ENCODE peak calls at places on chromosomes 5 and 9, in six cellular contexts. One of them, this sample, is unnamed.

GRCh38 chr9:112552229-112553050 is 65.8 kb downstream of the KIAA1958 start:
- DNase-seq in brain microvascular endothelial cell: no peak
- DNase-seq in right lobe of liver: no peak
- DNase-seq in GM10248: no peak
- DNase-seq in left ventricle myocardium inferior: no peak
- DNase-seq in GM12865: no peak
- DNase-seq in this sample: no peak

GRCh38 chr9:96025995-96026572 is 150.6 kb downstream of the ERCC6L2 start:
- DNase-seq in right lobe of liver: no peak
- DNase-seq in GM12865: no peak
- DNase-seq in GM10248: peak; percentile 67
- DNase-seq in left ventricle myocardium inferior: no peak
- DNase-seq in brain microvascular endothelial cell: no peak
- DNase-seq in this sample: no peak

GRCh38 chr9:14893280-14893679 is 16.9 kb downstream of the FREM1 start:
- DNase-seq in right lobe of liver: no peak
- DNase-seq in GM12865: no peak
- DNase-seq in brain microvascular endothelial cell: no peak
- DNase-seq in GM10248: no peak
- DNase-seq in left ventricle myocardium inferior: no peak
- DNase-seq in this sample: no peak

GRCh38 chr5:157475432-157475831 is 15.4 kb downstream of the NIPAL4 start:
- DNase-seq in brain microvascular endothelial cell: no peak
- DNase-seq in GM12865: no peak
- DNase-seq in GM10248: no peak
- DNase-seq in left ventricle myocardium inferior: no peak
- DNase-seq in right lobe of liver: no peak
- DNase-seq in this sample: no peak

GRCh38 chr9:131262327-131263032 is 13.8 kb downstream of the FAM78A start:
- DNase-seq in right lobe of liver: no peak
- DNase-seq in GM10248: no peak
- DNase-seq in brain microvascular endothelial cell: no peak
- DNase-seq in left ventricle myocardium inferior: no peak
- DNase-seq in GM12865: peak; percentile 86
- DNase-seq in this sample: no peak

GRCh38 chr5:146944764-146945710 is 66.5 kb upstream of the PPP2R2B start:
- DNase-seq in brain microvascular endothelial cell: no peak
- DNase-seq in GM12865: no peak
- DNase-seq in right lobe of liver: peak; percentile 46
- DNase-seq in GM10248: no peak
- DNase-seq in left ventricle myocardium inferior: no peak
- DNase-seq in this sample: no peak

GRCh38 chr5:91691592-91691991 is 308.5 kb upstream of the ARRDC3 start:
- DNase-seq in GM12865: no peak
- DNase-seq in right lobe of liver: no peak
- DNase-seq in brain microvascular endothelial cell: no peak
- DNase-seq in left ventricle myocardium inferior: no peak
- DNase-seq in GM10248: no peak
- DNase-seq in this sample: no peak

GRCh38 chr5:165333623-165334022 is 1828.2 kb downstream of the MAT2B start:
- DNase-seq in GM10248: no peak
- DNase-seq in brain microvascular endothelial cell: no peak
- DNase-seq in right lobe of liver: no peak
- DNase-seq in GM12865: no peak
- DNase-seq in left ventricle myocardium inferior: no peak
- DNase-seq in this sample: no peak

GRCh38 chr9:100498592-100498991 is 25.6 kb downstream of the TMEFF1 start:
- DNase-seq in brain microvascular endothelial cell: no peak
- DNase-seq in left ventricle myocardium inferior: no peak
- DNase-seq in right lobe of liver: no peak
- DNase-seq in GM10248: no peak
- DNase-seq in GM12865: no peak
- DNase-seq in this sample: peak; percentile 29

GRCh38 chr9:88387035-88387732 is 1.1 kb upstream of the SPIN1 start:
- DNase-seq in brain microvascular endothelial cell: peak; percentile 43
- DNase-seq in left ventricle myocardium inferior: peak; percentile 19
- DNase-seq in right lobe of liver: peak; percentile 83
- DNase-seq in GM10248: peak; percentile 25
- DNase-seq in GM12865: no peak
- DNase-seq in this sample: peak; percentile 60

GRCh38 chr5:21391506-21391905 is 1403.5 kb upstream of the CDH18 start:
- DNase-seq in brain microvascular endothelial cell: peak; percentile 6
- DNase-seq in right lobe of liver: no peak
- DNase-seq in GM12865: no peak
- DNase-seq in GM10248: no peak
- DNase-seq in left ventricle myocardium inferior: no peak
- DNase-seq in this sample: peak; percentile 28

GRCh38 chr9:27715651-27716050 is 142.4 kb upstream of the C9orf72 start:
- DNase-seq in brain microvascular endothelial cell: no peak
- DNase-seq in GM12865: no peak
- DNase-seq in GM10248: no peak
- DNase-seq in right lobe of liver: no peak
- DNase-seq in left ventricle myocardium inferior: no peak
- DNase-seq in this sample: no peak

GRCh38 chr5:135993248-135993893 is 35.4 kb upstream of the TGFBI start:
- DNase-seq in GM12865: no peak
- DNase-seq in left ventricle myocardium inferior: no peak
- DNase-seq in GM10248: no peak
- DNase-seq in brain microvascular endothelial cell: no peak
- DNase-seq in right lobe of liver: no peak
- DNase-seq in this sample: peak; percentile 67

GRCh38 chr9:85743290-85744128 is 1.8 kb upstream of the AGTPBP1 start:
- DNase-seq in GM10248: no peak
- DNase-seq in GM12865: no peak
- DNase-seq in brain microvascular endothelial cell: peak; percentile 87
- DNase-seq in right lobe of liver: no peak
- DNase-seq in left ventricle myocardium inferior: no peak
- DNase-seq in this sample: peak; percentile 94

GRCh38 chr5:152142845-152143469 is 218.3 kb upstream of the GLRA1 start:
- DNase-seq in GM12865: peak; percentile 72
- DNase-seq in right lobe of liver: peak; percentile 53
- DNase-seq in left ventricle myocardium inferior: peak; percentile 45
- DNase-seq in GM10248: peak; percentile 67
- DNase-seq in brain microvascular endothelial cell: peak; percentile 60
- DNase-seq in this sample: peak; percentile 75

GRCh38 chr5:100505984-100506670 is 29.0 kb upstream of the FAM174A start:
- DNase-seq in right lobe of liver: no peak
- DNase-seq in GM10248: no peak
- DNase-seq in brain microvascular endothelial cell: peak; percentile 63
- DNase-seq in GM12865: no peak
- DNase-seq in left ventricle myocardium inferior: no peak
- DNase-seq in this sample: peak; percentile 90

GRCh38 chr5:34685485-34686197 is 29.5 kb downstream of the RAI14 start:
- DNase-seq in right lobe of liver: no peak
- DNase-seq in GM12865: no peak
- DNase-seq in brain microvascular endothelial cell: peak; percentile 59
- DNase-seq in left ventricle myocardium inferior: no peak
- DNase-seq in GM10248: no peak
- DNase-seq in this sample: peak; percentile 88

GRCh38 chr5:140926903-140927573 is 939 bp downstream of the PCDHAC1 start:
- DNase-seq in GM12865: no peak
- DNase-seq in left ventricle myocardium inferior: peak; percentile 16
- DNase-seq in right lobe of liver: no peak
- DNase-seq in GM10248: no peak
- DNase-seq in brain microvascular endothelial cell: no peak
- DNase-seq in this sample: peak; percentile 21

GRCh38 chr5:92962752-92963151 is 618.3 kb downstream of the NR2F1-AS1 start:
- DNase-seq in right lobe of liver: no peak
- DNase-seq in GM12865: no peak
- DNase-seq in GM10248: no peak
- DNase-seq in left ventricle myocardium inferior: no peak
- DNase-seq in brain microvascular endothelial cell: no peak
- DNase-seq in this sample: no peak

GRCh38 chr5:135502836-135503520 is 32.8 kb downstream of the NEUROG1 start:
- DNase-seq in right lobe of liver: no peak
- DNase-seq in brain microvascular endothelial cell: no peak
- DNase-seq in GM12865: no peak
- DNase-seq in GM10248: no peak
- DNase-seq in left ventricle myocardium inferior: no peak
- DNase-seq in this sample: no peak

GRCh38 chr5:19900269-19900668 is 87.7 kb downstream of the CDH18 start:
- DNase-seq in brain microvascular endothelial cell: no peak
- DNase-seq in right lobe of liver: no peak
- DNase-seq in left ventricle myocardium inferior: no peak
- DNase-seq in GM12865: no peak
- DNase-seq in GM10248: no peak
- DNase-seq in this sample: no peak

GRCh38 chr9:27945386-27945785 is 372.1 kb upstream of the C9orf72 start:
- DNase-seq in GM10248: no peak
- DNase-seq in left ventricle myocardium inferior: no peak
- DNase-seq in brain microvascular endothelial cell: peak; percentile 1
- DNase-seq in right lobe of liver: no peak
- DNase-seq in GM12865: no peak
- DNase-seq in this sample: no peak

GRCh38 chr9:134341306-134341705 is 15.1 kb downstream of the RXRA start:
- DNase-seq in right lobe of liver: no peak
- DNase-seq in left ventricle myocardium inferior: peak; percentile 73
- DNase-seq in brain microvascular endothelial cell: no peak
- DNase-seq in GM10248: no peak
- DNase-seq in GM12865: no peak
- DNase-seq in this sample: no peak

GRCh38 chr5:176339304-176339703 is 22.3 kb downstream of the KIAA1191 start:
- DNase-seq in brain microvascular endothelial cell: no peak
- DNase-seq in GM12865: no peak
- DNase-seq in right lobe of liver: no peak
- DNase-seq in left ventricle myocardium inferior: no peak
- DNase-seq in GM10248: no peak
- DNase-seq in this sample: no peak

GRCh38 chr9:86361176-86361575 is 7.0 kb upstream of the TUT7 start:
- DNase-seq in GM12865: no peak
- DNase-seq in GM10248: no peak
- DNase-seq in left ventricle myocardium inferior: no peak
- DNase-seq in right lobe of liver: no peak
- DNase-seq in brain microvascular endothelial cell: no peak
- DNase-seq in this sample: no peak

GRCh38 chr9:136122425-136123383 is 4.0 kb upstream of the TMEM250 start:
- DNase-seq in GM12865: peak; percentile 73
- DNase-seq in left ventricle myocardium inferior: peak; percentile 76
- DNase-seq in brain microvascular endothelial cell: peak; percentile 20
- DNase-seq in GM10248: peak; percentile 83
- DNase-seq in right lobe of liver: peak; percentile 79
- DNase-seq in this sample: peak; percentile 60

DNA sequence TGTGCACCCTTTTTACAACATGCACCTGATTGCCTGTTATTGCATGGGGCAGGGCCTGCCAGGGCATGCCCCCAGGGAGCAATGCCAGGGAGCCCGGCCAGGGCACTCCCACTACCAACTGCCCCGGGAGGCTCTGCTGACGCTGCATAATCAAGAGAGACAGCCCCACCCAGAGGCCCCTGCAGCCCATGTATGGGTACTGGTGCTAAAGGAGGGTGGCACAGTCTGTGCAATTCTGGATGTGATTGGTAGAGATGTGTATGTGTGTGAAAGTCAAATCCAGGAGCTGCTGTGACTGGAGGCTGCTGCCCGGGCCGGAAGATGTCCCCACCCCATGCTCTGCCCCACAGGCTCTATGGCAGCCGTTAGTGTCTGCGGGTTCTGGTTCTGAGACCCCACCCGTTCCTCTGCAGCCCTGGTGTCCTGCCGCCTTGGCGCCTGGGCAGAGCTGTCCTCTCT is 3.9 kb upstream of the NEURL1B start:
- DNase-seq in right lobe of liver: peak; percentile 53
- DNase-seq in brain microvascular endothelial cell: no peak
- DNase-seq in GM10248: no peak
- DNase-seq in GM12865: no peak
- DNase-seq in left ventricle myocardium inferior: no peak
- DNase-seq in this sample: no peak
- TF ChIP-seq CTCF in right lobe of liver: no peak
- TF ChIP-seq CTCF in brain microvascular endothelial cell: no peak
- TF ChIP-seq CTCF in GM10248: no peak
- TF ChIP-seq CTCF in GM12865: no peak
- TF ChIP-seq CTCF in left ventricle myocardium inferior: no peak
- TF ChIP-seq CTCF in this sample: no peak

GRCh38 chr9:29701536-29701935 is 2128.3 kb upstream of the C9orf72 start:
- DNase-seq in right lobe of liver: no peak
- DNase-seq in GM10248: no peak
- DNase-seq in brain microvascular endothelial cell: no peak
- DNase-seq in GM12865: no peak
- DNase-seq in left ventricle myocardium inferior: no peak
- DNase-seq in this sample: peak; percentile 1
- TF ChIP-seq CTCF in right lobe of liver: no peak
- TF ChIP-seq CTCF in GM10248: no peak
- TF ChIP-seq CTCF in brain microvascular endothelial cell: no peak
- TF ChIP-seq CTCF in GM12865: no peak
- TF ChIP-seq CTCF in left ventricle myocardium inferior: no peak
- TF ChIP-seq CTCF in this sample: no peak

GRCh38 chr5:145101246-145101645 is 733.9 kb downstream of the PRELID2 start:
- DNase-seq in GM12865: peak; percentile 8
- DNase-seq in left ventricle myocardium inferior: no peak
- DNase-seq in GM10248: no peak
- DNase-seq in brain microvascular endothelial cell: no peak
- DNase-seq in right lobe of liver: no peak
- DNase-seq in this sample: no peak
- TF ChIP-seq CTCF in GM12865: peak; percentile 39
- TF ChIP-seq CTCF in left ventricle myocardium inferior: no peak
- TF ChIP-seq CTCF in GM10248: peak; percentile 33
- TF ChIP-seq CTCF in brain microvascular endothelial cell: peak; percentile 49
- TF ChIP-seq CTCF in right lobe of liver: peak; percentile 27
- TF ChIP-seq CTCF in this sample: peak; percentile 34

GRCh38 chr5:154770111-154770510 is 14.9 kb downstream of the LARP1 start:
- DNase-seq in brain microvascular endothelial cell: no peak
- DNase-seq in GM12865: no peak
- DNase-seq in left ventricle myocardium inferior: no peak
- DNase-seq in right lobe of liver: no peak
- DNase-seq in GM10248: no peak
- DNase-seq in this sample: no peak

GRCh38 chr5:154767537-154767936 is 12.4 kb downstream of the LARP1 start:
- DNase-seq in left ventricle myocardium inferior: no peak
- DNase-seq in GM10248: no peak
- DNase-seq in right lobe of liver: no peak
- DNase-seq in brain microvascular endothelial cell: no peak
- DNase-seq in GM12865: no peak
- DNase-seq in this sample: no peak

GRCh38 chr5:154773314-154773713 is 18.1 kb downstream of the LARP1 start:
- DNase-seq in right lobe of liver: no peak
- DNase-seq in GM12865: no peak
- DNase-seq in GM10248: no peak
- DNase-seq in brain microvascular endothelial cell: no peak
- DNase-seq in left ventricle myocardium inferior: no peak
- DNase-seq in this sample: no peak

GRCh38 chr5:154768207-154768606 is 13.0 kb downstream of the LARP1 start:
- DNase-seq in right lobe of liver: no peak
- DNase-seq in brain microvascular endothelial cell: no peak
- DNase-seq in GM10248: no peak
- DNase-seq in left ventricle myocardium inferior: no peak
- DNase-seq in GM12865: no peak
- DNase-seq in this sample: no peak

DNA sequence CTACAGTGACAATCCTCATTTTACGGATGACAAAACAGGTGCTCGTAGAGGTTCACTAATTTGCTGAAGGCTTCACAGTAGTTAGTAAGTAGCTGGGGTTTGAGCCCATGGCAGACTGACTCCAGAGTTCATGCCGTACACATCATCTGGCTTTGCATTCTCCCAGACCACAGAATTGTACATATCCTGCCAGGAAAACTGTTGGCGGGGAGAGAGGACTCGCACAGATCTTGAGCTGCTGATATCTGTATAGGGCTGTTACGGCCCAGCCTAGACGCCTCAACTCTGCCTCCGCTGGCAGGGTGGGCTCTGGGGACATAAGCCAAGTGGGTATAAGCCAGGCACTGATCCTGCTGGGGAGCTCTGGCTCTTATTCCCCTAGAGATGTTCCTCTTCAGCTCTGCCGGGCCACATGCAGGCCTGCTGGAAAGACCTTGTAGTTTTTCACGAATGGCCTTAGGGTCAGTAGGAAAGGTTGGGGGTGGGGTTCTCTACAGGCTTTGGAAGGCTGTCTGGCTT is 16.3 kb downstream of the LARP1 start:
- DNase-seq in GM12865: no peak
- DNase-seq in GM10248: no peak
- DNase-seq in left ventricle myocardium inferior: no peak
- DNase-seq in right lobe of liver: no peak
- DNase-seq in brain microvascular endothelial cell: peak; percentile 87
- DNase-seq in this sample: peak; percentile 89
- TF ChIP-seq CTCF in GM12865: no peak
- TF ChIP-seq CTCF in GM10248: no peak
- TF ChIP-seq CTCF in left ventricle myocardium inferior: no peak
- TF ChIP-seq CTCF in right lobe of liver: no peak
- TF ChIP-seq CTCF in brain microvascular endothelial cell: peak; percentile 29
- TF ChIP-seq CTCF in this sample: no peak

This sample was measured in cardiac fibroblast.